ENCODE peak calls at places on chromosome 16, in six cellular contexts. One of them, this sample, is unnamed.

GRCh38 chr16:65429504-65430149 is 307.8 kb upstream of the CDH11 start:
- DNase-seq in thyroid gland: no peak
- DNase-seq in WERI-Rb-1: no peak
- DNase-seq in Karpas-422: no peak
- DNase-seq in left lung: no peak
- DNase-seq in mucosa of descending colon: no peak
- DNase-seq in this sample: no peak

GRCh38 chr16:8850279-8850885 is 18.4 kb downstream of the CARHSP1 start:
- DNase-seq in thyroid gland: peak; percentile 31
- DNase-seq in left lung: no peak
- DNase-seq in Karpas-422: peak; percentile 40
- DNase-seq in WERI-Rb-1: peak; percentile 79
- DNase-seq in mucosa of descending colon: no peak
- DNase-seq in this sample: no peak

GRCh38 chr16:677306-678190 is 2.1 kb downstream of the RHBDL1 start:
- DNase-seq in left lung: no peak
- DNase-seq in Karpas-422: no peak
- DNase-seq in mucosa of descending colon: no peak
- DNase-seq in thyroid gland: no peak
- DNase-seq in WERI-Rb-1: no peak
- DNase-seq in this sample: no peak

GRCh38 chr16:79409970-79410369 is 190.6 kb downstream of the MAF start:
- DNase-seq in Karpas-422: peak; percentile 50
- DNase-seq in thyroid gland: no peak
- DNase-seq in WERI-Rb-1: no peak
- DNase-seq in left lung: no peak
- DNase-seq in mucosa of descending colon: no peak
- DNase-seq in this sample: no peak

GRCh38 chr16:10616744-10617640 is 36.6 kb upstream of the EMP2 start:
- DNase-seq in thyroid gland: peak; percentile 62
- DNase-seq in left lung: peak; percentile 79
- DNase-seq in Karpas-422: no peak
- DNase-seq in WERI-Rb-1: no peak
- DNase-seq in mucosa of descending colon: peak; percentile 80
- DNase-seq in this sample: no peak

GRCh38 chr16:86079185-86079885 is 180.4 kb downstream of the IRF8 start:
- DNase-seq in mucosa of descending colon: no peak
- DNase-seq in left lung: peak; percentile 16
- DNase-seq in WERI-Rb-1: no peak
- DNase-seq in Karpas-422: no peak
- DNase-seq in thyroid gland: no peak
- DNase-seq in this sample: no peak

GRCh38 chr16:83854420-83854819 is 44.5 kb upstream of the MLYCD start:
- DNase-seq in thyroid gland: no peak
- DNase-seq in WERI-Rb-1: no peak
- DNase-seq in Karpas-422: no peak
- DNase-seq in mucosa of descending colon: no peak
- DNase-seq in left lung: no peak
- DNase-seq in this sample: no peak

GRCh38 chr16:730666-731509 is 4.0 kb downstream of the HAGHL start:
- DNase-seq in thyroid gland: no peak
- DNase-seq in left lung: no peak
- DNase-seq in WERI-Rb-1: no peak
- DNase-seq in Karpas-422: peak; percentile 54
- DNase-seq in mucosa of descending colon: peak; percentile 51
- DNase-seq in this sample: no peak

GRCh38 chr16:80527297-80527696 is 13.5 kb upstream of the DYNLRB2 start:
- DNase-seq in mucosa of descending colon: no peak
- DNase-seq in Karpas-422: peak; percentile 83
- DNase-seq in WERI-Rb-1: peak; percentile 3
- DNase-seq in left lung: no peak
- DNase-seq in thyroid gland: no peak
- DNase-seq in this sample: peak; percentile 19

GRCh38 chr16:81816793-81817210 is 37.7 kb downstream of the PLCG2 start:
- DNase-seq in WERI-Rb-1: no peak
- DNase-seq in thyroid gland: no peak
- DNase-seq in left lung: no peak
- DNase-seq in mucosa of descending colon: no peak
- DNase-seq in Karpas-422: no peak
- DNase-seq in this sample: no peak

GRCh38 chr16:76946879-76947278 is 244.1 kb upstream of the MON1B start:
- DNase-seq in mucosa of descending colon: no peak
- DNase-seq in thyroid gland: no peak
- DNase-seq in left lung: no peak
- DNase-seq in WERI-Rb-1: no peak
- DNase-seq in Karpas-422: no peak
- DNase-seq in this sample: no peak

GRCh38 chr16:86918637-86919036 is 340.3 kb downstream of the FOXL1 start:
- DNase-seq in Karpas-422: no peak
- DNase-seq in thyroid gland: no peak
- DNase-seq in mucosa of descending colon: no peak
- DNase-seq in WERI-Rb-1: no peak
- DNase-seq in left lung: no peak
- DNase-seq in this sample: no peak

GRCh38 chr16:68737046-68737729 is at the start of gene CDH1:
- DNase-seq in mucosa of descending colon: peak; percentile 96
- DNase-seq in Karpas-422: no peak
- DNase-seq in thyroid gland: peak; percentile 98
- DNase-seq in WERI-Rb-1: no peak
- DNase-seq in left lung: peak; percentile 88
- DNase-seq in this sample: peak; percentile 23

GRCh38 chr16:8678068-8678927 is 3.9 kb downstream of the ABAT start:
- DNase-seq in Karpas-422: no peak
- DNase-seq in mucosa of descending colon: no peak
- DNase-seq in WERI-Rb-1: no peak
- DNase-seq in left lung: no peak
- DNase-seq in thyroid gland: no peak
- DNase-seq in this sample: no peak

GRCh38 chr16:72819345-72819744 is 228.6 kb downstream of the ZFHX3 start:
- DNase-seq in WERI-Rb-1: no peak
- DNase-seq in mucosa of descending colon: no peak
- DNase-seq in Karpas-422: no peak
- DNase-seq in left lung: no peak
- DNase-seq in thyroid gland: no peak
- DNase-seq in this sample: no peak

GRCh38 chr16:83113317-83113716 is 486.5 kb downstream of the CDH13 start:
- DNase-seq in WERI-Rb-1: peak; percentile 17
- DNase-seq in mucosa of descending colon: no peak
- DNase-seq in thyroid gland: peak; percentile 58
- DNase-seq in left lung: no peak
- DNase-seq in Karpas-422: peak; percentile 85
- DNase-seq in this sample: no peak

GRCh38 chr16:56882077-56882476 is 17.1 kb downstream of the SLC12A3 start:
- DNase-seq in WERI-Rb-1: no peak
- DNase-seq in Karpas-422: no peak
- DNase-seq in mucosa of descending colon: no peak
- DNase-seq in thyroid gland: no peak
- DNase-seq in left lung: no peak
- DNase-seq in this sample: no peak

GRCh38 chr16:2365397-2365796 is 24.9 kb upstream of the ABCA3 start:
- DNase-seq in WERI-Rb-1: peak; percentile 35
- DNase-seq in thyroid gland: no peak
- DNase-seq in left lung: no peak
- DNase-seq in Karpas-422: no peak
- DNase-seq in mucosa of descending colon: no peak
- DNase-seq in this sample: no peak

GRCh38 chr16:86753399-86753798 is 175.1 kb downstream of the FOXL1 start:
- DNase-seq in left lung: no peak
- DNase-seq in mucosa of descending colon: no peak
- DNase-seq in Karpas-422: no peak
- DNase-seq in thyroid gland: no peak
- DNase-seq in WERI-Rb-1: no peak
- DNase-seq in this sample: no peak

GRCh38 chr16:75108792-75109731 is 7.5 kb downstream of the LDHD start:
- DNase-seq in WERI-Rb-1: no peak
- DNase-seq in thyroid gland: peak; percentile 99
- DNase-seq in left lung: peak; percentile 90
- DNase-seq in Karpas-422: peak; percentile 88
- DNase-seq in mucosa of descending colon: peak; percentile 87
- DNase-seq in this sample: peak; percentile 73

GRCh38 chr16:81004646-81005353 is 1.9 kb downstream of the CMC2 start:
- DNase-seq in Karpas-422: peak; percentile 89
- DNase-seq in WERI-Rb-1: no peak
- DNase-seq in left lung: no peak
- DNase-seq in thyroid gland: peak; percentile 8
- DNase-seq in mucosa of descending colon: no peak
- DNase-seq in this sample: no peak

GRCh38 chr16:85969591-85969990 is 70.6 kb downstream of the IRF8 start:
- DNase-seq in left lung: no peak
- DNase-seq in Karpas-422: no peak
- DNase-seq in thyroid gland: no peak
- DNase-seq in WERI-Rb-1: no peak
- DNase-seq in mucosa of descending colon: no peak
- DNase-seq in this sample: no peak

GRCh38 chr16:51875834-51876725 is 670.9 kb downstream of the TOX3 start:
- DNase-seq in thyroid gland: no peak
- DNase-seq in Karpas-422: no peak
- DNase-seq in left lung: no peak
- DNase-seq in mucosa of descending colon: no peak
- DNase-seq in WERI-Rb-1: no peak
- DNase-seq in this sample: no peak

GRCh38 chr16:12773216-12773615 is 30.5 kb downstream of the CPPED1 start:
- DNase-seq in Karpas-422: no peak
- DNase-seq in mucosa of descending colon: no peak
- DNase-seq in left lung: no peak
- DNase-seq in thyroid gland: no peak
- DNase-seq in WERI-Rb-1: no peak
- DNase-seq in this sample: no peak

GRCh38 chr16:80208015-80208414 is 332.8 kb upstream of the DYNLRB2 start:
- DNase-seq in mucosa of descending colon: no peak
- DNase-seq in WERI-Rb-1: no peak
- DNase-seq in left lung: no peak
- DNase-seq in thyroid gland: no peak
- DNase-seq in Karpas-422: no peak
- DNase-seq in this sample: no peak

GRCh38 chr16:69311533-69312388 is 611 bp downstream of the VPS4A start:
- DNase-seq in mucosa of descending colon: peak; percentile 74
- DNase-seq in WERI-Rb-1: peak; percentile 68
- DNase-seq in left lung: no peak
- DNase-seq in Karpas-422: peak; percentile 80
- DNase-seq in thyroid gland: peak; percentile 41
- DNase-seq in this sample: peak; percentile 21

GRCh38 chr16:528111-529011 is 849 bp downstream of the CAPN15 start:
- DNase-seq in left lung: peak; percentile 58
- DNase-seq in Karpas-422: peak; percentile 69
- DNase-seq in thyroid gland: peak; percentile 37
- DNase-seq in mucosa of descending colon: peak; percentile 80
- DNase-seq in WERI-Rb-1: peak; percentile 47
- DNase-seq in this sample: no peak

GRCh38 chr16:78606572-78606971 is 507.1 kb downstream of the WWOX start:
- DNase-seq in WERI-Rb-1: no peak
- DNase-seq in left lung: no peak
- DNase-seq in mucosa of descending colon: no peak
- DNase-seq in thyroid gland: no peak
- DNase-seq in Karpas-422: no peak
- DNase-seq in this sample: no peak

GRCh38 chr16:12375341-12375740 is 398.8 kb downstream of the SNX29 start:
- DNase-seq in left lung: no peak
- DNase-seq in Karpas-422: no peak
- DNase-seq in thyroid gland: no peak
- DNase-seq in WERI-Rb-1: no peak
- DNase-seq in mucosa of descending colon: no peak
- DNase-seq in this sample: no peak

GRCh38 chr16:19765860-19766553 is 47.9 kb downstream of the IQCK start:
- DNase-seq in mucosa of descending colon: no peak
- DNase-seq in thyroid gland: peak; percentile 79
- DNase-seq in Karpas-422: no peak
- DNase-seq in WERI-Rb-1: no peak
- DNase-seq in left lung: peak; percentile 60
- DNase-seq in this sample: no peak

GRCh38 chr16:50228364-50228868 is 37.9 kb upstream of the ADCY7 start:
- DNase-seq in thyroid gland: no peak
- DNase-seq in Karpas-422: peak; percentile 32
- DNase-seq in mucosa of descending colon: no peak
- DNase-seq in left lung: no peak
- DNase-seq in WERI-Rb-1: no peak
- DNase-seq in this sample: no peak

GRCh38 chr16:4653981-4654380 is 29.4 kb downstream of the MGRN1 start:
- DNase-seq in thyroid gland: peak; percentile 94
- DNase-seq in left lung: peak; percentile 81
- DNase-seq in Karpas-422: no peak
- DNase-seq in WERI-Rb-1: no peak
- DNase-seq in mucosa of descending colon: peak; percentile 81
- DNase-seq in this sample: no peak
- H3K9me3 ChIP-seq in thyroid gland: no peaks in the 10 kb centered on the region
- H3K9me3 ChIP-seq in left lung: no peaks in the 10 kb centered on the region
- H3K9me3 ChIP-seq in Karpas-422: no peaks in the 10 kb centered on the region
- H3K9me3 ChIP-seq in WERI-Rb-1: no peaks in the 10 kb centered on the region
- H3K9me3 ChIP-seq in mucosa of descending colon: no peaks in the 10 kb centered on the region
- H3K9me3 ChIP-seq in this sample: no peaks in the 10 kb centered on the region

DNA sequence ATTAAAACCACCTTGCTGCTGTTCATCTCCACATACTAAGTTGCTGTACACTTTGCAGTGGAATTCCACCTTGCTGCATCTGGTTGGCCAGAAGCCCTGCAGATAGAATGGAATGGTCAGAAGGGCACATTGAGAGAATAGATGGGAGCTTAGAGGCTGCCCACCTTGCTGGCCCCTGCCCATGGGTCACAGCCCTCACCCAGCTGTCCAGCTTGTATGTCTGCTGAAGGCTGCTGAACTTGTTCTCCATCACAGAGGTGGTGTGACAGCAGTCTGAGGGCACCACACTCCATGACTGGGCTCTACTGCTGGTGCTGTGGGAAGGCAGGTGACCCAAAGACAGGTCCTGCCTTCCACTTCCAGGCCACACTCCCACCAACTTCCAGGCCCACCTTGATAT is 1755.4 kb downstream of the TP53TG3F start:
- DNase-seq in mucosa of descending colon: no peak
- DNase-seq in thyroid gland: no peak
- DNase-seq in Karpas-422: no peak
- DNase-seq in left lung: no peak
- DNase-seq in WERI-Rb-1: no peak
- DNase-seq in this sample: no peak
- H3K9me3 ChIP-seq in mucosa of descending colon: peaks cover 30% of the 10 kb centered on the region
- H3K9me3 ChIP-seq in thyroid gland: no peaks in the 10 kb centered on the region
- H3K9me3 ChIP-seq in Karpas-422: peaks cover 15% of the 10 kb centered on the region
- H3K9me3 ChIP-seq in left lung: peaks cover 32% of the 10 kb centered on the region
- H3K9me3 ChIP-seq in WERI-Rb-1: no peaks in the 10 kb centered on the region
- H3K9me3 ChIP-seq in this sample: no peaks in the 10 kb centered on the region

GRCh38 chr16:5498562-5498961 is 401.0 kb upstream of the EEF2KMT start:
- DNase-seq in Karpas-422: no peak
- DNase-seq in thyroid gland: no peak
- DNase-seq in left lung: no peak
- DNase-seq in mucosa of descending colon: no peak
- DNase-seq in WERI-Rb-1: no peak
- DNase-seq in this sample: no peak
- H3K9me3 ChIP-seq in Karpas-422: no peaks in the 10 kb centered on the region
- H3K9me3 ChIP-seq in thyroid gland: no peaks in the 10 kb centered on the region
- H3K9me3 ChIP-seq in left lung: no peaks in the 10 kb centered on the region
- H3K9me3 ChIP-seq in mucosa of descending colon: no peaks in the 10 kb centered on the region
- H3K9me3 ChIP-seq in WERI-Rb-1: no peaks in the 10 kb centered on the region
- H3K9me3 ChIP-seq in this sample: no peaks in the 10 kb centered on the region

DNA sequence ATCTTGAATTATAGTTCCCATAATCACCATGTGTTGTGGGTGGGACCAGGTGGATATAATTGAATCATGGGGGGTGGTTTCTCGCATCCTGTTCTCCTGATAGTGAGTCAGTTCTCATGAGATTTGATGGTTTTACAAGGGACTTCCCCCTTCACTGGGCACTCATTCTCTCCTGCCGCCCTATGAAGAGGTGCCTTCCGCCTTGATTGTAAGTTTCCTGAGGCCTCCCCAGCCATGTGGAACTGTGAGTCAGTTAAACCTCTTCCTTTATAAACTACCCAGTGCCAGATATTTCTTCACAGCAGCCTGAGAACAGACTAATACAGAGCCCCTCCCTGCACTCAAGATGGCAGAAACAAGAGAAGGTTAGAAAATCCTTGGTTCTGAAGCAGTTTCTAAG is 26.4 kb downstream of the LDAF1 start:
- DNase-seq in thyroid gland: no peak
- DNase-seq in mucosa of descending colon: no peak
- DNase-seq in Karpas-422: peak; percentile 49
- DNase-seq in WERI-Rb-1: no peak
- DNase-seq in left lung: no peak
- DNase-seq in this sample: no peak
- H3K9me3 ChIP-seq in thyroid gland: no peaks in the 10 kb centered on the region
- H3K9me3 ChIP-seq in mucosa of descending colon: no peaks in the 10 kb centered on the region
- H3K9me3 ChIP-seq in Karpas-422: no peaks in the 10 kb centered on the region
- H3K9me3 ChIP-seq in WERI-Rb-1: no peaks in the 10 kb centered on the region
- H3K9me3 ChIP-seq in left lung: no peaks in the 10 kb centered on the region
- H3K9me3 ChIP-seq in this sample: no peaks in the 10 kb centered on the region

This sample was measured in T-helper 17 cell.